ENCODE peak calls at places on chromosome 2, in four cellular contexts. One of them, this sample, is unnamed.

GRCh38 chr2:203840816-203841215 is 26.8 kb upstream of the CTLA4 start:
- DNase-seq in GM12865: no peak
- DNase-seq in WERI-Rb-1: peak
- DNase-seq in foreskin fibroblast: no peak
- DNase-seq in this sample: no peak

GRCh38 chr2:3021720-3022119 is 355.9 kb downstream of the EIPR1 start:
- DNase-seq in GM12865: no peak
- DNase-seq in WERI-Rb-1: no peak
- DNase-seq in foreskin fibroblast: no peak
- DNase-seq in this sample: no peak

GRCh38 chr2:96532641-96533291 is 3.8 kb upstream of the ARID5A start:
- DNase-seq in GM12865: no peak
- DNase-seq in WERI-Rb-1: no peak
- DNase-seq in foreskin fibroblast: no peak
- DNase-seq in this sample: no peak

GRCh38 chr2:128153786-128154185 is 62.8 kb downstream of the UGGT1 start:
- DNase-seq in GM12865: no peak
- DNase-seq in WERI-Rb-1: no peak
- DNase-seq in foreskin fibroblast: no peak
- DNase-seq in this sample: no peak

GRCh38 chr2:219958941-219959340 is 331.5 kb downstream of the SLC4A3 start:
- DNase-seq in GM12865: no peak
- DNase-seq in WERI-Rb-1: no peak
- DNase-seq in foreskin fibroblast: no peak
- DNase-seq in this sample: no peak

GRCh38 chr2:28869494-28870145 is 489 bp downstream of the TRMT61B start:
- DNase-seq in GM12865: peak
- DNase-seq in WERI-Rb-1: no peak
- DNase-seq in foreskin fibroblast: no peak
- DNase-seq in this sample: peak

GRCh38 chr2:113068706-113069485 is 1.1 kb downstream of the IL1F10 start:
- DNase-seq in GM12865: no peak
- DNase-seq in WERI-Rb-1: no peak
- DNase-seq in foreskin fibroblast: no peak
- DNase-seq in this sample: no peak

GRCh38 chr2:9897331-9897737 is 54.1 kb downstream of the TAF1B start:
- DNase-seq in GM12865: peak
- DNase-seq in WERI-Rb-1: no peak
- DNase-seq in foreskin fibroblast: peak
- DNase-seq in this sample: no peak

GRCh38 chr2:240996161-240996833 is 2.1 kb upstream of the SNED1 start:
- DNase-seq in GM12865: no peak
- DNase-seq in WERI-Rb-1: no peak
- DNase-seq in foreskin fibroblast: no peak
- DNase-seq in this sample: no peak

GRCh38 chr2:73053316-73054114 is 18.0 kb downstream of the SFXN5 start:
- DNase-seq in GM12865: no peak
- DNase-seq in WERI-Rb-1: no peak
- DNase-seq in foreskin fibroblast: peak
- DNase-seq in this sample: no peak

GRCh38 chr2:190382851-190383250 is 25.3 kb upstream of the MFSD6 start:
- DNase-seq in GM12865: peak
- DNase-seq in WERI-Rb-1: peak
- DNase-seq in foreskin fibroblast: no peak
- DNase-seq in this sample: peak

GRCh38 chr2:37189452-37190153 is 1.1 kb upstream of the SULT6B1 start:
- DNase-seq in GM12865: no peak
- DNase-seq in WERI-Rb-1: peak
- DNase-seq in foreskin fibroblast: peak
- DNase-seq in this sample: no peak

GRCh38 chr2:168359082-168359481 is 97.0 kb upstream of the CERS6 start:
- DNase-seq in GM12865: no peak
- DNase-seq in WERI-Rb-1: no peak
- DNase-seq in foreskin fibroblast: no peak
- DNase-seq in this sample: no peak

GRCh38 chr2:105455488-105455991 is 56.7 kb upstream of the FHL2 start:
- DNase-seq in GM12865: no peak
- DNase-seq in WERI-Rb-1: no peak
- DNase-seq in foreskin fibroblast: peak
- DNase-seq in this sample: no peak

GRCh38 chr2:188787002-188787660 is 187.0 kb upstream of the COL3A1 start:
- DNase-seq in GM12865: no peak
- DNase-seq in WERI-Rb-1: no peak
- DNase-seq in foreskin fibroblast: peak
- DNase-seq in this sample: no peak

GRCh38 chr2:71306762-71307161 is 24.8 kb upstream of the ZNF638 start:
- DNase-seq in GM12865: no peak
- DNase-seq in WERI-Rb-1: no peak
- DNase-seq in foreskin fibroblast: peak
- DNase-seq in this sample: no peak

GRCh38 chr2:17588031-17588430 is 47.5 kb downstream of the VSNL1 start:
- DNase-seq in GM12865: no peak
- DNase-seq in WERI-Rb-1: no peak
- DNase-seq in foreskin fibroblast: no peak
- DNase-seq in this sample: no peak

GRCh38 chr2:119435148-119435952 is 3.7 kb downstream of the TMEM37 start:
- DNase-seq in GM12865: peak
- DNase-seq in WERI-Rb-1: no peak
- DNase-seq in foreskin fibroblast: no peak
- DNase-seq in this sample: peak

GRCh38 chr2:106193491-106193976 is 567 bp downstream of the UXS1 start:
- DNase-seq in GM12865: peak
- DNase-seq in WERI-Rb-1: peak
- DNase-seq in foreskin fibroblast: peak
- DNase-seq in this sample: peak

GRCh38 chr2:236656721-236657120 is 87.1 kb downstream of the ACKR3 start:
- DNase-seq in GM12865: no peak
- DNase-seq in WERI-Rb-1: no peak
- DNase-seq in foreskin fibroblast: no peak
- DNase-seq in this sample: no peak

GRCh38 chr2:233449921-233450853 is 95.9 kb downstream of the DGKD start:
- DNase-seq in GM12865: no peak
- DNase-seq in WERI-Rb-1: no peak
- DNase-seq in foreskin fibroblast: no peak
- DNase-seq in this sample: no peak

GRCh38 chr2:38509947-38510326 is 92.8 kb downstream of the HNRNPLL start:
- DNase-seq in GM12865: no peak
- DNase-seq in WERI-Rb-1: no peak
- DNase-seq in foreskin fibroblast: no peak
- DNase-seq in this sample: no peak

GRCh38 chr2:215712219-215712849 is 276.5 kb upstream of the FN1 start:
- DNase-seq in GM12865: no peak
- DNase-seq in WERI-Rb-1: no peak
- DNase-seq in foreskin fibroblast: no peak
- DNase-seq in this sample: no peak

GRCh38 chr2:38146917-38147307 is 71.0 kb upstream of the CYP1B1 start:
- DNase-seq in GM12865: peak
- DNase-seq in WERI-Rb-1: no peak
- DNase-seq in foreskin fibroblast: peak
- DNase-seq in this sample: peak

GRCh38 chr2:197251576-197251975 is 59.0 kb downstream of the ANKRD44 start:
- DNase-seq in GM12865: no peak
- DNase-seq in WERI-Rb-1: no peak
- DNase-seq in foreskin fibroblast: peak
- DNase-seq in this sample: no peak

GRCh38 chr2:237319086-237319820 is 94.7 kb downstream of the COL6A3 start:
- DNase-seq in GM12865: no peak
- DNase-seq in WERI-Rb-1: no peak
- DNase-seq in foreskin fibroblast: no peak
- DNase-seq in this sample: no peak

GRCh38 chr2:73250872-73251846 is 17.1 kb downstream of the CCT7 start:
- DNase-seq in GM12865: no peak
- DNase-seq in WERI-Rb-1: no peak
- DNase-seq in foreskin fibroblast: no peak
- DNase-seq in this sample: no peak

GRCh38 chr2:219017166-219017931 is 24.0 kb downstream of the CFAP65 start:
- DNase-seq in GM12865: no peak
- DNase-seq in WERI-Rb-1: no peak
- DNase-seq in foreskin fibroblast: no peak
- DNase-seq in this sample: no peak

GRCh38 chr2:46954951-46955571 is 39.5 kb upstream of the MCFD2 start:
- DNase-seq in GM12865: no peak
- DNase-seq in WERI-Rb-1: peak
- DNase-seq in foreskin fibroblast: peak
- DNase-seq in this sample: no peak

GRCh38 chr2:239690651-239691631 is 290.1 kb upstream of the HDAC4 start:
- DNase-seq in GM12865: no peak
- DNase-seq in WERI-Rb-1: no peak
- DNase-seq in foreskin fibroblast: no peak
- DNase-seq in this sample: no peak

GRCh38 chr2:239297142-239298125 is 103.4 kb downstream of the HDAC4 start:
- DNase-seq in GM12865: no peak
- DNase-seq in WERI-Rb-1: no peak
- DNase-seq in foreskin fibroblast: no peak
- DNase-seq in this sample: no peak

GRCh38 chr2:241189093-241189855 is 797 bp downstream of the ANO7 start:
- DNase-seq in GM12865: no peak
- DNase-seq in WERI-Rb-1: no peak
- DNase-seq in foreskin fibroblast: no peak
- DNase-seq in this sample: no peak

GRCh38 chr2:58553937-58554336 is 312.8 kb upstream of the FANCL start:
- DNase-seq in GM12865: peak
- DNase-seq in WERI-Rb-1: peak
- DNase-seq in foreskin fibroblast: no peak
- DNase-seq in this sample: no peak
- TF ChIP-seq CTCF in GM12865: peak
- TF ChIP-seq CTCF in WERI-Rb-1: peak
- TF ChIP-seq CTCF in foreskin fibroblast: peak
- TF ChIP-seq CTCF in this sample: peak

GRCh38 chr2:223956267-223956666 is 996 bp upstream of the MRPL44 start:
- DNase-seq in GM12865: peak
- DNase-seq in WERI-Rb-1: no peak
- DNase-seq in foreskin fibroblast: no peak
- DNase-seq in this sample: no peak
- TF ChIP-seq CTCF in GM12865: no peak
- TF ChIP-seq CTCF in WERI-Rb-1: no peak
- TF ChIP-seq CTCF in foreskin fibroblast: no peak
- TF ChIP-seq CTCF in this sample: no peak

GRCh38 chr2:34570266-34570872 is 971.3 kb upstream of the FAM98A start:
- DNase-seq in GM12865: peak
- DNase-seq in WERI-Rb-1: peak
- DNase-seq in foreskin fibroblast: no peak
- DNase-seq in this sample: no peak
- TF ChIP-seq CTCF in GM12865: peak
- TF ChIP-seq CTCF in WERI-Rb-1: peak
- TF ChIP-seq CTCF in foreskin fibroblast: no peak
- TF ChIP-seq CTCF in this sample: no peak

GRCh38 chr2:23988371-23988770 is 21.5 kb upstream of the MFSD2B start:
- DNase-seq in GM12865: peak
- DNase-seq in WERI-Rb-1: no peak
- DNase-seq in foreskin fibroblast: peak
- DNase-seq in this sample: peak
- TF ChIP-seq CTCF in GM12865: peak
- TF ChIP-seq CTCF in WERI-Rb-1: no peak
- TF ChIP-seq CTCF in foreskin fibroblast: peak
- TF ChIP-seq CTCF in this sample: peak

GRCh38 chr2:101520246-101520645 is 45.3 kb upstream of the RFX8 start:
- DNase-seq in GM12865: no peak
- DNase-seq in WERI-Rb-1: no peak
- DNase-seq in foreskin fibroblast: peak
- DNase-seq in this sample: no peak

GRCh38 chr2:101519173-101519492 is 44.2 kb upstream of the RFX8 start:
- DNase-seq in GM12865: no peak
- DNase-seq in WERI-Rb-1: no peak
- DNase-seq in foreskin fibroblast: no peak
- DNase-seq in this sample: no peak

GRCh38 chr2:101517753-101518152 is 42.8 kb upstream of the RFX8 start:
- DNase-seq in GM12865: no peak
- DNase-seq in WERI-Rb-1: no peak
- DNase-seq in foreskin fibroblast: peak
- DNase-seq in this sample: no peak

GRCh38 chr2:101516833-101517690 is 42.1 kb upstream of the RFX8 start:
- DNase-seq in GM12865: no peak
- DNase-seq in WERI-Rb-1: no peak
- DNase-seq in foreskin fibroblast: peak
- DNase-seq in this sample: no peak

DNA sequence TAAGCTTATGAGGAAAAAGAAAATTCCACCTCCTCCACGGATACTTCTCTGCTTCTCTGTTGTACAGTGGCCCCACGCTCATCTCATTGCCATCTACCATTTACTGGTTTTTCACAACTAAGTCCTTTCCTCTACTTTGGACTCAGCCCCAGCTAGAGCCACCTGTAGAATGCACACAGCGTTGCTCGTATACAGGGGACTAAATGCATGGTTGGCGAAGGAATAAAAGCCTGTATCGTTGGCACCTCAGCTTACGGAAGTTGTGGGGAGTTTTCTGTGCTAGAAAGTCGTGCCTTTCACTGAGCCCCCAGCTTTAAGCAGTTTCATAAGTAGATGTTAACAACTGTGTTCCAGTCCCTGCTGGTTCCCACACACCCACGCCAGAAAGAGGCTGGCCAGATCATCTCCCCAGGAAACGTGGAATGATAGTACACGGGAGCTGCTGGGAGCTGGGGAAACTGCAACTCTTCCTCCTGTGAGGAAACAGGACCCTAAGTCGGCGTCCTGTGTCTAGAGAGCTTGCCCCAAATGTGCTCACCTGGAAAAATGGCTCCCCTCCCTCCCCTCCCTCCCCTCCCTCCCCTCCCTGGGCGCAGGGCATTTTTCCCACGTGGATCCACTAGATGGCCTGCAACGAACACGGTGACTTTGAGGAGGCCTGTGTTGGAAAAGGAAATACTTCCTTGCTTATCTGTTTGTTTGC is 43.7 kb upstream of the RFX8 start:
- DNase-seq in GM12865: no peak
- DNase-seq in WERI-Rb-1: peak
- DNase-seq in foreskin fibroblast: peak
- DNase-seq in this sample: no peak
- TF ChIP-seq CTCF in GM12865: no peak
- TF ChIP-seq CTCF in WERI-Rb-1: peak
- TF ChIP-seq CTCF in foreskin fibroblast: peak
- TF ChIP-seq CTCF in this sample: no peak

DNA sequence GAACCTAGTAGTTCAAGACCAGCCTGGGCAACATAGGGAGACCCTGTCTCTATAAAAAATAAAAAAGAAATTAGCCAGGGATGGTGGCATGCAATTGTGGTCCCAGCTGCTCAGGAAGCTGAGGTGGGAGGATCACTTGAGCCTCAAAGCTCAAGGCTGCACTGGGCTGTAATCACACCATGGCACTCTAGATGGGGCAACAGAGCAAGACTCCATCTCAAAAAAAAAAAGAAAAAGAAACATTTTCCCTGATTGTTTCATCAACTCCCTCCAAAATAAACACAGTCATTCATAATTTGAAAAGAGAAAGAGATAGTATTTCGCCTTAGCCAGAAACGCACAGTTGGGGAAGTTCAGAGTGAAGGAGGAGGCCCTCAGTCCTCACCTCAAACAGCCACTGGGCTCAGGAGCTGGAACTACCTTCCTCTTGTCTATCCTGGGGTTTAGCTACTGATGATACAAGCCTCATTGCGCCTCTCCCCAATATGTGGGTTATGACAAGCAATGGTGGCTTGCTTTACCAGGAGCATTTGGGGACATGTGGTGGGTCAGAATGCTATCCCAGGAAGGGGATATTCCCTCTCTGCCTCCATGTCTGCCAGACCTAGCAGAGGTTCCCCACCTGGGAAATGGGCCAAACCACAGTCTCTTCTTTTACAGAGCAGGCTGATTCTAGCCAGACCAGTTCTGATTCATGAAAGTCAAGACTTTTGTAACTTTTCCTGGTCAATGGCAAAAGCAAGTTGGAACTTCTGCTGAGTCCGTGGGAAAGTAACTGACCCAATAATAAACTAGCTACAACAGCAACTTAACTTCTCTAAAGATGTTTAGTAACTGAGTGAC is 22.2 kb upstream of the TMEM87B start:
- DNase-seq in GM12865: no peak
- DNase-seq in WERI-Rb-1: no peak
- DNase-seq in foreskin fibroblast: peak
- DNase-seq in this sample: no peak
- TF ChIP-seq CTCF in GM12865: no peak
- TF ChIP-seq CTCF in WERI-Rb-1: no peak
- TF ChIP-seq CTCF in foreskin fibroblast: no peak
- TF ChIP-seq CTCF in this sample: peak

This sample was measured in GM13976.